ENCODE peak calls at places on chromosome 20, in ten cellular contexts. One of them, this sample, is unnamed.

GRCh38 chr20:62183426-62184142 is 756 bp downstream of the MTG2 start:
- DNase-seq in type B pancreatic cell: no peak
- DNase-seq in PC-3: no peak
- DNase-seq in dorsolateral prefrontal cortex: no peak
- DNase-seq in kidney: no peak
- DNase-seq in RWPE1: no peak
- DNase-seq in suprapubic skin: no peak
- DNase-seq in CD8-positive, alpha-beta T cell: no peak
- DNase-seq in astrocyte of the spinal cord: peak
- DNase-seq in psoas muscle: peak
- DNase-seq in this sample: no peak

GRCh38 chr20:46400828-46401477 is 5.5 kb downstream of the ELMO2 start:
- DNase-seq in type B pancreatic cell: no peak
- DNase-seq in PC-3: peak
- DNase-seq in dorsolateral prefrontal cortex: no peak
- DNase-seq in kidney: no peak
- DNase-seq in RWPE1: no peak
- DNase-seq in suprapubic skin: no peak
- DNase-seq in CD8-positive, alpha-beta T cell: peak
- DNase-seq in astrocyte of the spinal cord: peak
- DNase-seq in psoas muscle: no peak
- DNase-seq in this sample: no peak

GRCh38 chr20:39986231-39986904 is 702.7 kb downstream of the MAFB start:
- DNase-seq in type B pancreatic cell: no peak
- DNase-seq in PC-3: no peak
- DNase-seq in dorsolateral prefrontal cortex: no peak
- DNase-seq in kidney: peak
- DNase-seq in RWPE1: no peak
- DNase-seq in suprapubic skin: peak
- DNase-seq in CD8-positive, alpha-beta T cell: no peak
- DNase-seq in astrocyte of the spinal cord: peak
- DNase-seq in psoas muscle: peak
- DNase-seq in this sample: no peak

GRCh38 chr20:64155258-64156135 is 8.8 kb upstream of the MYT1 start:
- DNase-seq in type B pancreatic cell: no peak
- DNase-seq in PC-3: no peak
- DNase-seq in dorsolateral prefrontal cortex: no peak
- DNase-seq in kidney: peak
- DNase-seq in RWPE1: no peak
- DNase-seq in suprapubic skin: no peak
- DNase-seq in CD8-positive, alpha-beta T cell: no peak
- DNase-seq in astrocyte of the spinal cord: no peak
- DNase-seq in psoas muscle: no peak
- DNase-seq in this sample: peak

GRCh38 chr20:43681991-43682410 is 15.1 kb downstream of the MYBL2 start:
- DNase-seq in type B pancreatic cell: no peak
- DNase-seq in PC-3: no peak
- DNase-seq in dorsolateral prefrontal cortex: no peak
- DNase-seq in kidney: no peak
- DNase-seq in RWPE1: no peak
- DNase-seq in suprapubic skin: no peak
- DNase-seq in CD8-positive, alpha-beta T cell: no peak
- DNase-seq in astrocyte of the spinal cord: no peak
- DNase-seq in psoas muscle: no peak
- DNase-seq in this sample: no peak

GRCh38 chr20:1657556-1658334 is at the start of gene SIRPG:
- DNase-seq in type B pancreatic cell: no peak
- DNase-seq in PC-3: no peak
- DNase-seq in dorsolateral prefrontal cortex: no peak
- DNase-seq in kidney: no peak
- DNase-seq in RWPE1: no peak
- DNase-seq in suprapubic skin: no peak
- DNase-seq in CD8-positive, alpha-beta T cell: no peak
- DNase-seq in astrocyte of the spinal cord: no peak
- DNase-seq in psoas muscle: no peak
- DNase-seq in this sample: no peak

GRCh38 chr20:25283221-25283951 is 35.5 kb downstream of the PYGB start:
- DNase-seq in type B pancreatic cell: no peak
- DNase-seq in PC-3: no peak
- DNase-seq in dorsolateral prefrontal cortex: peak
- DNase-seq in kidney: peak
- DNase-seq in RWPE1: no peak
- DNase-seq in suprapubic skin: peak
- DNase-seq in CD8-positive, alpha-beta T cell: no peak
- DNase-seq in astrocyte of the spinal cord: no peak
- DNase-seq in psoas muscle: peak
- DNase-seq in this sample: no peak

GRCh38 chr20:48457261-48458002 is 370.4 kb downstream of the PREX1 start:
- DNase-seq in type B pancreatic cell: no peak
- DNase-seq in PC-3: no peak
- DNase-seq in dorsolateral prefrontal cortex: no peak
- DNase-seq in kidney: no peak
- DNase-seq in RWPE1: no peak
- DNase-seq in suprapubic skin: peak
- DNase-seq in CD8-positive, alpha-beta T cell: no peak
- DNase-seq in astrocyte of the spinal cord: no peak
- DNase-seq in psoas muscle: no peak
- DNase-seq in this sample: no peak

GRCh38 chr20:38631155-38632022 is 29.8 kb downstream of the ARHGAP40 start:
- DNase-seq in type B pancreatic cell: no peak
- DNase-seq in PC-3: no peak
- DNase-seq in dorsolateral prefrontal cortex: no peak
- DNase-seq in kidney: no peak
- DNase-seq in RWPE1: no peak
- DNase-seq in suprapubic skin: no peak
- DNase-seq in CD8-positive, alpha-beta T cell: no peak
- DNase-seq in astrocyte of the spinal cord: no peak
- DNase-seq in psoas muscle: no peak
- DNase-seq in this sample: no peak

GRCh38 chr20:58081842-58082241 is 146.6 kb downstream of the ANKRD60 start:
- DNase-seq in type B pancreatic cell: no peak
- DNase-seq in PC-3: peak
- DNase-seq in dorsolateral prefrontal cortex: no peak
- DNase-seq in kidney: no peak
- DNase-seq in RWPE1: peak
- DNase-seq in suprapubic skin: no peak
- DNase-seq in CD8-positive, alpha-beta T cell: no peak
- DNase-seq in astrocyte of the spinal cord: peak
- DNase-seq in psoas muscle: no peak
- DNase-seq in this sample: no peak

GRCh38 chr20:32336918-32337347 is 21.2 kb upstream of the ASXL1 start:
- DNase-seq in type B pancreatic cell: no peak
- DNase-seq in PC-3: peak
- DNase-seq in dorsolateral prefrontal cortex: no peak
- DNase-seq in kidney: no peak
- DNase-seq in RWPE1: peak
- DNase-seq in suprapubic skin: no peak
- DNase-seq in CD8-positive, alpha-beta T cell: no peak
- DNase-seq in astrocyte of the spinal cord: peak
- DNase-seq in psoas muscle: no peak
- DNase-seq in this sample: no peak

GRCh38 chr20:37524221-37524700 is 3.2 kb downstream of the NNAT start:
- DNase-seq in type B pancreatic cell: no peak
- DNase-seq in PC-3: no peak
- DNase-seq in dorsolateral prefrontal cortex: no peak
- DNase-seq in kidney: no peak
- DNase-seq in RWPE1: no peak
- DNase-seq in suprapubic skin: no peak
- DNase-seq in CD8-positive, alpha-beta T cell: no peak
- DNase-seq in astrocyte of the spinal cord: no peak
- DNase-seq in psoas muscle: peak
- DNase-seq in this sample: no peak

GRCh38 chr20:25191689-25192088 is 3.8 kb upstream of the ENTPD6 start:
- DNase-seq in type B pancreatic cell: no peak
- DNase-seq in PC-3: no peak
- DNase-seq in dorsolateral prefrontal cortex: no peak
- DNase-seq in kidney: no peak
- DNase-seq in RWPE1: no peak
- DNase-seq in suprapubic skin: no peak
- DNase-seq in CD8-positive, alpha-beta T cell: no peak
- DNase-seq in astrocyte of the spinal cord: no peak
- DNase-seq in psoas muscle: no peak
- DNase-seq in this sample: no peak

GRCh38 chr20:4026093-4026601 is 10.8 kb upstream of the RNF24 start:
- DNase-seq in type B pancreatic cell: no peak
- DNase-seq in PC-3: peak
- DNase-seq in dorsolateral prefrontal cortex: peak
- DNase-seq in kidney: no peak
- DNase-seq in RWPE1: peak
- DNase-seq in suprapubic skin: no peak
- DNase-seq in CD8-positive, alpha-beta T cell: no peak
- DNase-seq in astrocyte of the spinal cord: peak
- DNase-seq in psoas muscle: no peak
- DNase-seq in this sample: no peak

GRCh38 chr20:1478566-1478965 is 11.9 kb upstream of the NSFL1C start:
- DNase-seq in type B pancreatic cell: no peak
- DNase-seq in PC-3: peak
- DNase-seq in dorsolateral prefrontal cortex: no peak
- DNase-seq in kidney: no peak
- DNase-seq in RWPE1: peak
- DNase-seq in suprapubic skin: no peak
- DNase-seq in CD8-positive, alpha-beta T cell: no peak
- DNase-seq in astrocyte of the spinal cord: peak
- DNase-seq in psoas muscle: no peak
- DNase-seq in this sample: no peak

GRCh38 chr20:14553774-14554524 is 216.5 kb upstream of the FLRT3 start:
- DNase-seq in type B pancreatic cell: no peak
- DNase-seq in PC-3: no peak
- DNase-seq in dorsolateral prefrontal cortex: no peak
- DNase-seq in kidney: no peak
- DNase-seq in RWPE1: no peak
- DNase-seq in suprapubic skin: no peak
- DNase-seq in CD8-positive, alpha-beta T cell: no peak
- DNase-seq in astrocyte of the spinal cord: peak
- DNase-seq in psoas muscle: no peak
- DNase-seq in this sample: no peak

GRCh38 chr20:40945754-40946451 is 82.7 kb upstream of the TOP1 start:
- DNase-seq in type B pancreatic cell: peak
- DNase-seq in PC-3: peak
- DNase-seq in dorsolateral prefrontal cortex: peak
- DNase-seq in kidney: no peak
- DNase-seq in RWPE1: peak
- DNase-seq in suprapubic skin: no peak
- DNase-seq in CD8-positive, alpha-beta T cell: no peak
- DNase-seq in astrocyte of the spinal cord: peak
- DNase-seq in psoas muscle: peak
- DNase-seq in this sample: peak

GRCh38 chr20:15455279-15455678 is 1117.9 kb upstream of the FLRT3 start:
- DNase-seq in type B pancreatic cell: no peak
- DNase-seq in PC-3: peak
- DNase-seq in dorsolateral prefrontal cortex: no peak
- DNase-seq in kidney: no peak
- DNase-seq in RWPE1: no peak
- DNase-seq in suprapubic skin: no peak
- DNase-seq in CD8-positive, alpha-beta T cell: no peak
- DNase-seq in astrocyte of the spinal cord: no peak
- DNase-seq in psoas muscle: no peak
- DNase-seq in this sample: no peak

DNA sequence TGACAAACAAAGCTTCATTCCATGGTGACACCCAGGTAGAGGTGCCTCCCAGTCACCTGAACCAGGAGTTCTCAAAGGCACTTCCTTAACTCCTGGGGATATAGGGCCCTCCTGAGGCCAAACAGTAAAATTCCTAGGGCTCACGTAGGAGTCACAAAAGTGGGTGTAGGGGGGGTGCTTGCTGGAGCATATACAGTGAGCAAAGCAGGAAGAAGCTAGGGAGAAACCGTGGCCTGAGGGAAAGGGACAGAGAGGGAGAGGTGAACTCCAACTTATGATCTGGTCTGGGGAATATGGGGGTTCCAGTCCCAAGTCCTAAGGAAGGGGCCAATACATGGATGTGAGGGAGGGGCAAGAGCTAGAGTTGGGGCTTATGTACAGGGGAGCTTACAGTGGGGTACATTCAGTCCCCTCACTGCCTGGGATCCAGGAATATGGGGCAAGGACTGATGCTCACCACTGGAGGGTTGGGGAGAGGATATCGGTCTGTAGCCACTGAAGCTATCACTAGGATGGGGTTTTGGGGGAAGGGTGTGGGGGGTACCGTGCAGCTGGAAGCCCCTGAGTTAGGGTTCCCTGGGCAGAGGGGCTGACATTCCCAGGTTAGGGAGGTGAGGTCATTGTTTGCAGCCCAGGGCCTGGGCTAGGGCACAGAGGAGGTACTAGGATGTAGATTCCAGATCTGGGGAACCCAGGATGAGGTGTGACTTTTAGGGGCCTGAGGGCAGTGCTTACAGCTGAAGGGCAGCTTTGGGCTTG is 950 bp downstream of the PEDS1 start:
- DNase-seq in type B pancreatic cell: no peak
- DNase-seq in PC-3: peak
- DNase-seq in dorsolateral prefrontal cortex: no peak
- DNase-seq in kidney: no peak
- DNase-seq in RWPE1: peak
- DNase-seq in suprapubic skin: no peak
- DNase-seq in CD8-positive, alpha-beta T cell: no peak
- DNase-seq in astrocyte of the spinal cord: no peak
- DNase-seq in psoas muscle: no peak
- DNase-seq in this sample: no peak
- TF ChIP-seq CTCF in type B pancreatic cell: no peak
- TF ChIP-seq CTCF in PC-3: peak
- TF ChIP-seq CTCF in dorsolateral prefrontal cortex: no peak
- TF ChIP-seq CTCF in kidney: no peak
- TF ChIP-seq CTCF in RWPE1: no peak
- TF ChIP-seq CTCF in suprapubic skin: no peak
- TF ChIP-seq CTCF in CD8-positive, alpha-beta T cell: no peak
- TF ChIP-seq CTCF in astrocyte of the spinal cord: no peak
- TF ChIP-seq CTCF in psoas muscle: no peak
- TF ChIP-seq CTCF in this sample: no peak

GRCh38 chr20:9112541-9113515 is 43.9 kb downstream of the PLCB4 start:
- DNase-seq in type B pancreatic cell: no peak
- DNase-seq in PC-3: no peak
- DNase-seq in dorsolateral prefrontal cortex: no peak
- DNase-seq in kidney: no peak
- DNase-seq in RWPE1: peak
- DNase-seq in suprapubic skin: no peak
- DNase-seq in CD8-positive, alpha-beta T cell: no peak
- DNase-seq in astrocyte of the spinal cord: peak
- DNase-seq in psoas muscle: no peak
- DNase-seq in this sample: no peak
- TF ChIP-seq CTCF in type B pancreatic cell: no peak
- TF ChIP-seq CTCF in PC-3: no peak
- TF ChIP-seq CTCF in dorsolateral prefrontal cortex: no peak
- TF ChIP-seq CTCF in kidney: no peak
- TF ChIP-seq CTCF in RWPE1: no peak
- TF ChIP-seq CTCF in suprapubic skin: no peak
- TF ChIP-seq CTCF in CD8-positive, alpha-beta T cell: no peak
- TF ChIP-seq CTCF in astrocyte of the spinal cord: no peak
- TF ChIP-seq CTCF in psoas muscle: no peak
- TF ChIP-seq CTCF in this sample: no peak

GRCh38 chr20:33933469-33933909 is 60.2 kb upstream of the RALY start:
- DNase-seq in type B pancreatic cell: no peak
- DNase-seq in PC-3: peak
- DNase-seq in dorsolateral prefrontal cortex: peak
- DNase-seq in kidney: peak
- DNase-seq in RWPE1: peak
- DNase-seq in suprapubic skin: peak
- DNase-seq in CD8-positive, alpha-beta T cell: peak
- DNase-seq in astrocyte of the spinal cord: peak
- DNase-seq in psoas muscle: peak
- DNase-seq in this sample: no peak
- TF ChIP-seq CTCF in type B pancreatic cell: peak
- TF ChIP-seq CTCF in PC-3: peak
- TF ChIP-seq CTCF in dorsolateral prefrontal cortex: peak
- TF ChIP-seq CTCF in kidney: peak
- TF ChIP-seq CTCF in RWPE1: peak
- TF ChIP-seq CTCF in suprapubic skin: peak
- TF ChIP-seq CTCF in CD8-positive, alpha-beta T cell: no peak
- TF ChIP-seq CTCF in astrocyte of the spinal cord: peak
- TF ChIP-seq CTCF in psoas muscle: peak
- TF ChIP-seq CTCF in this sample: peak

GRCh38 chr20:50456452-50457324 is 53.5 kb upstream of the PTPN1 start:
- DNase-seq in type B pancreatic cell: no peak
- DNase-seq in PC-3: no peak
- DNase-seq in dorsolateral prefrontal cortex: no peak
- DNase-seq in kidney: no peak
- DNase-seq in RWPE1: no peak
- DNase-seq in suprapubic skin: no peak
- DNase-seq in CD8-positive, alpha-beta T cell: no peak
- DNase-seq in astrocyte of the spinal cord: no peak
- DNase-seq in psoas muscle: no peak
- DNase-seq in this sample: no peak
- TF ChIP-seq CTCF in type B pancreatic cell: no peak
- TF ChIP-seq CTCF in PC-3: peak
- TF ChIP-seq CTCF in dorsolateral prefrontal cortex: no peak
- TF ChIP-seq CTCF in kidney: no peak
- TF ChIP-seq CTCF in RWPE1: no peak
- TF ChIP-seq CTCF in suprapubic skin: no peak
- TF ChIP-seq CTCF in CD8-positive, alpha-beta T cell: no peak
- TF ChIP-seq CTCF in astrocyte of the spinal cord: peak
- TF ChIP-seq CTCF in psoas muscle: no peak
- TF ChIP-seq CTCF in this sample: peak